ENCODE peak calls at places on chromosomes 7 and 10, in seven cellular contexts. C, B, I, D, H, A and X are unnamed samples.

GRCh38 chr7:14836571-14837189 is 65.9 kb downstream of the DGKB start:
- DNase-seq in B (no peak), D (peak), H (no peak), C (peak), A (peak), I (no peak), X (no peak)

GRCh38 chr7:79730971-79731370 is 277.5 kb upstream of the MAGI2 start:
- DNase-seq in C (no peak), B (no peak), H (no peak), D (no peak), I (no peak), A (no peak), X (no peak)

GRCh38 chr10:70360215-70360614 is 22.2 kb downstream of the LRRC20 start:
- DNase-seq in I (no peak), A (no peak), H (no peak), B (no peak), C (no peak), D (no peak), X (no peak)

GRCh38 chr7:39130304-39130703 is 152.6 kb downstream of the POU6F2 start:
- DNase-seq in A (no peak), D (no peak), B (no peak), H (no peak), I (no peak), C (no peak), X (no peak)

GRCh38 chr10:102621418-102622325 is 22.6 kb upstream of the TRIM8 start:
- DNase-seq in B (no peak), C (peak), D (no peak), H (no peak), A (no peak), I (no peak), X (peak)

GRCh38 chr10:32265756-32266155 is 81.2 kb downstream of the EPC1 start:
- DNase-seq in D (no peak), B (no peak), I (no peak), H (no peak), A (no peak), C (no peak), X (no peak)

GRCh38 chr10:109866168-109866994 is 56.9 kb downstream of the XPNPEP1 start:
- DNase-seq in B (no peak), H (peak), D (no peak), A (peak), I (no peak), C (peak), X (peak)

GRCh38 chr10:72779874-72780273 is 87.9 kb downstream of the MCU start:
- DNase-seq in I (no peak), D (no peak), B (no peak), C (no peak), H (no peak), A (no peak), X (no peak)

GRCh38 chr7:155288055-155288454 is 9.6 kb upstream of the INSIG1 start:
- DNase-seq in A (no peak), C (no peak), B (no peak), D (no peak), H (no peak), I (no peak), X (no peak)

GRCh38 chr7:97064972-97065587 is 40.4 kb upstream of the DLX5 start:
- DNase-seq in C (peak), D (no peak), I (no peak), B (no peak), H (peak), A (peak), X (no peak)

GRCh38 chr10:3192856-3193635 is 20.5 kb upstream of the PITRM1 start:
- DNase-seq in B (peak), I (no peak), D (no peak), A (peak), C (peak), H (peak), X (peak)

GRCh38 chr7:16791071-16791470 is 13.7 kb downstream of the AGR2 start:
- DNase-seq in H (no peak), I (no peak), A (no peak), B (no peak), C (no peak), D (no peak), X (no peak)

GRCh38 chr7:33530664-33531063 is 374.7 kb upstream of the BMPER start:
- DNase-seq in D (no peak), B (no peak), C (no peak), I (no peak), H (no peak), A (no peak), X (no peak)

GRCh38 chr10:42645103-42645502 is 6.7 kb upstream of the ZNF33B start:
- DNase-seq in A (no peak), D (no peak), B (no peak), C (no peak), H (peak), I (no peak), X (no peak)

GRCh38 chr10:78305311-78305710 is 271.6 kb downstream of the RPS24 start:
- DNase-seq in H (no peak), I (no peak), C (no peak), B (no peak), D (no peak), A (peak), X (no peak)

GRCh38 chr7:155169081-155169480 is 99.0 kb downstream of the HTR5A start:
- DNase-seq in H (no peak), I (no peak), C (no peak), B (no peak), A (no peak), D (no peak), X (peak)

GRCh38 chr7:138472292-138473079 is 12.4 kb downstream of the TRIM24 start:
- DNase-seq in D (no peak), C (no peak), I (no peak), A (no peak), B (no peak), H (no peak), X (no peak)

GRCh38 chr10:29553732-29554260 is 81.0 kb downstream of the SVIL start:
- DNase-seq in C (no peak), A (no peak), H (no peak), I (no peak), B (no peak), D (no peak), X (peak)

GRCh38 chr7:128000048-128000447 is 31.2 kb downstream of the LRRC4 start:
- DNase-seq in A (no peak), H (no peak), I (no peak), B (no peak), C (no peak), D (no peak), X (no peak)

GRCh38 chr10:119293368-119293767 is 86.0 kb downstream of the GRK5 start:
- DNase-seq in H (no peak), D (no peak), C (no peak), B (no peak), A (no peak), I (no peak), X (no peak)

GRCh38 chr7:37312608-37313007 is 136.1 kb downstream of the ELMO1 start:
- DNase-seq in H (no peak), I (no peak), D (no peak), C (no peak), A (no peak), B (no peak), X (no peak)

GRCh38 chr10:17644485-17644964 is 574 bp downstream of the STAM start:
- DNase-seq in H (peak), C (peak), D (no peak), B (no peak), I (no peak), A (no peak), X (no peak)

GRCh38 chr7:93575555-93576397 is 1.3 kb upstream of the CALCR start:
- DNase-seq in I (no peak), D (no peak), A (no peak), H (no peak), B (no peak), C (no peak), X (no peak)

GRCh38 chr10:89904755-89905154 is 203.4 kb downstream of the KIF20B start:
- DNase-seq in B (no peak), A (no peak), D (no peak), I (no peak), H (no peak), C (no peak), X (no peak)

GRCh38 chr10:89615824-89616223 is 29.2 kb downstream of the PANK1 start:
- DNase-seq in I (no peak), B (no peak), A (no peak), C (peak), D (no peak), H (no peak), X (no peak)

GRCh38 chr10:17989908-17990767 is 38.4 kb downstream of the SLC39A12 start:
- DNase-seq in A (no peak), D (no peak), C (peak), I (peak), B (no peak), H (no peak), X (no peak)

GRCh38 chr7:99784007-99784406 is at the start of gene CYP3A4:
- DNase-seq in A (no peak), C (no peak), I (no peak), D (no peak), B (no peak), H (no peak), X (no peak)

GRCh38 chr10:30829921-30830671 is 200.5 kb upstream of the LYZL2 start:
- DNase-seq in D (no peak), C (peak), A (no peak), B (no peak), I (no peak), H (no peak), X (no peak)

GRCh38 chr10:132301371-132302330 is 6.1 kb downstream of the STK32C start:
- DNase-seq in H (no peak), D (no peak), A (no peak), B (no peak), C (no peak), I (no peak), X (no peak)

GRCh38 chr10:132302911-132303310 is 4.8 kb downstream of the STK32C start:
- DNase-seq in B (no peak), I (no peak), A (no peak), D (no peak), C (no peak), H (no peak), X (peak)

GRCh38 chr10:132304756-132305509 is 2.8 kb downstream of the STK32C start:
- DNase-seq in H (no peak), A (no peak), I (no peak), D (no peak), B (no peak), C (no peak), X (no peak)

GRCh38 chr10:132302421-132302820 is 5.3 kb downstream of the STK32C start:
- DNase-seq in A (no peak), D (no peak), B (no peak), I (no peak), H (no peak), C (no peak), X (peak)

GRCh38 chr10:132303361-132304115 is 4.2 kb downstream of the STK32C start:
- DNase-seq in D (no peak), H (no peak), A (no peak), I (no peak), C (no peak), B (no peak), X (no peak)
- TF ChIP-seq POLR2A in D (no peak), H (no peak), A (no peak), I (no peak), C (no peak), B (no peak), X (no peak)

GRCh38 chr10:124461642-124462347 is at the start of gene LHPP:
- DNase-seq in I (peak), C (peak), H (peak), B (peak), A (peak), D (peak), X (peak)
- TF ChIP-seq CTCF in I (peak), C (peak), H (peak), B (peak), A (peak), D (peak), X (no peak)

GRCh38 chr7:2289621-2290020 is 24.6 kb downstream of the SNX8 start:
- DNase-seq in B (no peak), I (no peak), H (no peak), C (no peak), D (no peak), A (no peak), X (no peak)
- H3K4me3 ChIP-seq in B (no peak), I (no peak), H (no peak), C (no peak), D (no peak), A (no peak), X (no peak)

GRCh38 chr10:11163990-11164805 is 146.5 kb downstream of the CELF2 start:
- DNase-seq in I (no peak), H (no peak), C (no peak), A (no peak), D (no peak), B (no peak), X (no peak)

GRCh38 chr10:11165591-11166543 is 148.2 kb downstream of the CELF2 start:
- DNase-seq in B (peak), A (peak), D (peak), H (peak), I (no peak), C (no peak), X (peak)

GRCh38 chr10:11167233-11167979 is 149.7 kb downstream of the CELF2 start:
- DNase-seq in I (no peak), C (no peak), D (no peak), B (no peak), H (no peak), A (no peak), X (no peak)

GRCh38 chr10:11162828-11163599 is 145.3 kb downstream of the CELF2 start:
- DNase-seq in I (peak), C (no peak), A (peak), B (no peak), D (peak), H (no peak), X (peak)

GRCh38 chr10:11164806-11165590 is 147.3 kb downstream of the CELF2 start:
- DNase-seq in D (peak), B (peak), I (no peak), H (peak), A (peak), C (peak), X (peak)
- TF ChIP-seq POLR2A in D (peak), B (no peak), I (peak), H (peak), A (no peak), C (no peak), X (no peak)

GRCh38 chr10:35639651-35640311 is 2.3 kb downstream of the FZD8 start:
- DNase-seq in H (no peak), D (no peak), A (peak), C (peak), I (no peak), B (peak), X (no peak)
- TF ChIP-seq CTCF in H (no peak), D (no peak), A (peak), C (peak), I (no peak), B (no peak), X (no peak)